ENCODE peak calls at places on chromosomes 12 and 14, in seven cellular contexts. W, X, T, A, L, B and R are unnamed samples.

GRCh38 chr12:2101359-2101758 is 48.6 kb downstream of the CACNA1C start:
- DNase-seq in T (no peak), B (no peak), W (no peak), A (no peak), X (no peak), L (no peak), R (no peak)

GRCh38 chr12:122189626-122190475 is 6.9 kb downstream of the LRRC43 start:
- DNase-seq in X (no peak), A (no peak), L (no peak), T (no peak), W (no peak), B (no peak), R (no peak)

GRCh38 chr14:44135972-44136371 is 371.1 kb downstream of the FSCB start:
- DNase-seq in W (no peak), X (no peak), L (no peak), T (no peak), B (no peak), A (no peak), R (no peak)

GRCh38 chr12:112908548-112908947 is 1.8 kb downstream of the OAS1 start:
- DNase-seq in W (no peak), L (no peak), X (no peak), A (no peak), T (no peak), B (no peak), R (no peak)

GRCh38 chr12:122969657-122970056 is 3.4 kb upstream of the ABCB9 start:
- DNase-seq in L (no peak), B (no peak), A (no peak), T (no peak), X (no peak), W (no peak), R (no peak)

GRCh38 chr12:15163001-15163400 is 58.2 kb downstream of the RERG start:
- DNase-seq in T (no peak), W (no peak), L (no peak), A (no peak), B (no peak), X (no peak), R (no peak)

GRCh38 chr12:25781223-25781622 is 177.3 kb upstream of the RASSF8 start:
- DNase-seq in T (no peak), W (no peak), X (no peak), A (no peak), B (no peak), L (no peak), R (no peak)

GRCh38 chr12:111927346-111927745 is 85.3 kb downstream of the MAPKAPK5 start:
- DNase-seq in B (no peak), L (no peak), X (no peak), A (no peak), W (no peak), T (no peak), R (no peak)

GRCh38 chr12:5716221-5716620 is 228.8 kb downstream of the ANO2 start:
- DNase-seq in W (no peak), B (no peak), X (no peak), T (no peak), L (no peak), A (no peak), R (no peak)

GRCh38 chr12:92020983-92021664 is 124.5 kb downstream of the BTG1 start:
- DNase-seq in W (no peak), B (no peak), T (no peak), L (no peak), A (no peak), X (no peak), R (no peak)

GRCh38 chr12:59904874-59905521 is 309.2 kb downstream of the SLC16A7 start:
- DNase-seq in X (no peak), L (no peak), T (no peak), W (peak; percentile 29), B (no peak), A (no peak), R (no peak)

GRCh38 chr12:124364543-124364942 is 69.7 kb downstream of the RFLNA start:
- DNase-seq in A (no peak), X (no peak), B (no peak), L (no peak), W (no peak), T (no peak), R (no peak)

GRCh38 chr14:75453817-75454434 is 26.1 kb downstream of the JDP2 start:
- DNase-seq in T (no peak), A (no peak), L (no peak), B (no peak), W (no peak), X (no peak), R (no peak)

GRCh38 chr14:100132161-100132902 is 27.1 kb downstream of the DEGS2 start:
- DNase-seq in B (no peak), X (peak; percentile 69), A (no peak), W (no peak), L (no peak), T (no peak), R (no peak)

GRCh38 chr14:93430889-93431670 is at the start of gene UNC79:
- DNase-seq in B (no peak), T (no peak), A (no peak), W (no peak), X (no peak), L (no peak), R (no peak)

GRCh38 chr12:131132118-131132892 is 178.6 kb downstream of the ADGRD1 start:
- DNase-seq in T (peak; percentile 64), W (no peak), A (peak; percentile 73), B (peak; percentile 69), L (peak; percentile 76), X (peak; percentile 82), R (peak; percentile 29)

GRCh38 chr14:99601301-99601945 is 2.6 kb downstream of the CCDC85C start:
- DNase-seq in T (no peak), B (peak; percentile 45), X (no peak), A (no peak), W (no peak), L (no peak), R (no peak)

GRCh38 chr12:51917746-51918453 is 10.6 kb downstream of the ACVRL1 start:
- DNase-seq in X (no peak), L (peak; percentile 30), A (no peak), W (no peak), B (no peak), T (peak; percentile 74), R (no peak)
- H3K27ac ChIP-seq in X (peak overlapping the region; percentile 36), L (no peak overlapping the region), A (no peak overlapping the region), W (no peak overlapping the region), B (no peak overlapping the region), T (peak overlapping the region; percentile 17), R (no peak overlapping the region)

GRCh38 chr12:58302487-58303011 is 361.2 kb downstream of the ATP23 start:
- DNase-seq in L (no peak), X (no peak), A (peak; percentile 42), T (no peak), B (peak; percentile 88), W (no peak), R (no peak)
- TF ChIP-seq CTCF in L (peak; percentile 46), X (no peak), A (peak; percentile 22), T (no peak), B (peak; percentile 54), W (no peak), R (no peak)

DNA sequence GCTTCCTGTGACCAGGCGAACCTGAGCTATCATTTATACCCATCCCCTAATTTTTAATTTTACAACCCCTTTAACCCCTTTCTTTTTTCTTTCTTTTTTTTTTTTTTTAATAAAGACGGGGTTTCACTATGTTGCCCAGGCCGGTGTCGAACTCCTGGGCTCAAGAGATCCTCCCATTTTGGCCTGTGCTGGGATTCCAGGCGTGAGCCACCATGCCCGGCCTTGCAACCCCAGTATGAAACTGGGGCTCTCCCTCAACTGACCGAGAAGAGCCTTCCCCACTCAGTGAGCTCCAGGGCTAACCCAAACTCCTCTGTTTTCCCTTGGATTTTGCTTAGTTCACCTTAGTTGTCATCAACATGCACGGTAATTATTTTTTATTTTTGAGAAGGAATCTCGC is 992 bp downstream of the CPSF2 start:
- DNase-seq in W (no peak), A (no peak), T (no peak), X (no peak), L (no peak), B (no peak), R (no peak)
- H3K27ac ChIP-seq in W (peak overlapping the region; percentile 92), A (peak overlapping the region; percentile 98), T (peak overlapping the region; percentile 98), X (peak overlapping the region; percentile 96), L (no peak overlapping the region), B (no peak overlapping the region), R (peak overlapping the region; percentile 86)

DNA sequence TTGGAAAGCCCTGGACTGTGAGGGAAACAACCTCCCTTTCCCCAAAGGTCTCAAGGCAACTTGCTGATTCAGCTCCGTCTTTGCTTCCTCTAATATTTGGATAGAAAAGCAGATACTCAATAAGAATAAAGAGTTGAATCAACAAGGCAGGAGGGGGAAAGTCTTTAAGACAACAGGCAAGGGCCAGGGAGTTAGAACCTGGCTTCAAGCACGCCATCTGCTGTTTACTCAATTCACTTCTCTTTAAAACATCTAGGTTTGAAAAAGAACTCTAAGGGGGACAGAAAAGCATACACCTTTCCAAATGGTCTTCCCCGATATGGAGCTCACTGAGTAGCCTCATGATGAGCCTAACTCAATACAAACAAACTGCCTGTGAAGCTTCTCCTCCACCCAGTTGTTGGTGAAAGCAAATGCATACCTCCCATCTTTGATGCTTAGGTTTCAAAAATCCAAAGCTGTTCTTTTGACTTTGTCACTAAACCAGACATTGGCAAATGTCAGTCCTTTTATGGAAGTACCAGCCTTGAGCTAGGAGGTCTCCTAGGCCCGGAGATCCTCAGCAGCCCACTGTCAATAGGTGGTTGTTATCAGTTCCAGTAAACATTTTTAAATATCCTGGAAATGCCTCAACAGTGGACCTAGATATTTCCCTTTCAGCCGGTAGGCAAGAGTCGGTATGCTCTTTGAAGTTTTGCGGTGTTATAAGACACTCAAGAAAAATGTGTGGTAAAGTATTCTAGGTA is 76.2 kb downstream of the SAMD4A start:
- DNase-seq in A (peak; percentile 29), X (no peak), W (no peak), B (peak; percentile 46), T (no peak), L (no peak), R (no peak)
- TF ChIP-seq CTCF in A (peak; percentile 51), X (no peak), W (peak; percentile 48), B (peak; percentile 63), T (no peak), L (peak; percentile 19), R (no peak)

DNA sequence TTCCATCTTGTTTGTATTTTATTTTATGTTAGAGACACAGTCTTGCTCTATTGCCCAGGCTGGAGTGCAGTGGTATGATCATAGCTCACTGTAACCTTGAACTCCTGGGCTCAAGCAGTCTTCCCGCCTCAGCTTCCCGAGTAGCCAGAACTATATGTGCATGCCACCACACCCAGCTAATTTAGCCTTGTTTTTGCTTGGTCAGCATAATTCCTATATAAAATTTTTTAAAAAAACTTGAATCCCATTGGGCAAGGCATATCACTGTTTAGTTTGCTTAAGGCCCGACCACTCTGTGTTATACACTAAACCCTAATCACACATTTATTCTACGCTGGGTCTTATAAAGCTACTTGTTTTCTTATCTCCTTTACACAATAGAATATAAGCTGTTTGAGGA is 266.4 kb downstream of the AKAP6 start:
- DNase-seq in T (no peak), W (no peak), L (no peak), A (no peak), X (no peak), B (no peak), R (no peak)
- H3K27ac ChIP-seq in T (no peak overlapping the region), W (no peak overlapping the region), L (no peak overlapping the region), A (no peak overlapping the region), X (no peak overlapping the region), B (no peak overlapping the region), R (peak overlapping the region; percentile 34)